ENCODE peak calls at places on chromosomes 4 and X, in four cellular contexts. K is Peyer's patch, H is osteoblast, F is cardiac muscle cell. W is an unnamed sample.

GRCh38 chr4:143384381-143384994 is 47.8 kb downstream of the GAB1 start:
- DNase-seq in K (no peak), H (no peak), F (no peak), W (no peak)

GRCh38 chr4:23945521-23946017 is 55.7 kb upstream of the PPARGC1A start:
- DNase-seq in K (no peak), H (no peak), F (no peak), W (no peak)

GRCh38 chr4:119209077-119209476 is 3.4 kb upstream of the USP53 start:
- DNase-seq in K (no peak), H (peak; percentile 88), F (no peak), W (no peak)

GRCh38 chrX:32480019-32480418 is 731.3 kb downstream of the DMD start:
- DNase-seq in K (no peak), H (no peak), F (no peak), W (no peak)

GRCh38 chr4:48720459-48720858 is 59.6 kb downstream of the FRYL start:
- DNase-seq in K (no peak), H (no peak), F (no peak), W (no peak)

GRCh38 chrX:120200851-120201250 is 42.4 kb downstream of the RHOXF2 start:
- DNase-seq in K (no peak), H (no peak), F (no peak), W (no peak)

GRCh38 chrX:51893931-51894696 is 691 bp downstream of the MAGED1 start:
- DNase-seq in K (no peak), H (no peak), F (peak; percentile 42), W (no peak)

GRCh38 chr4:162229670-162230069 is 65.9 kb upstream of the FSTL5 start:
- DNase-seq in K (no peak), H (no peak), F (no peak), W (no peak)

GRCh38 chr4:101981756-101982155 is 191.2 kb downstream of the BANK1 start:
- DNase-seq in K (no peak), H (no peak), F (peak; percentile 28), W (no peak)

GRCh38 chrX:155068165-155068564 is 2.8 kb downstream of the CMC4 start:
- DNase-seq in K (no peak), H (peak; percentile 88), F (no peak), W (no peak)

GRCh38 chrX:79161655-79162054 is 17.2 kb downstream of the GPR174 start:
- DNase-seq in K (peak; percentile 22), H (no peak), F (peak; percentile 6), W (no peak)

GRCh38 chr4:3297066-3297859 is 4.4 kb downstream of the RGS12 start:
- DNase-seq in K (no peak), H (peak; percentile 69), F (no peak), W (no peak)

GRCh38 chrX:42189601-42190000 is 266.2 kb upstream of the CASK start:
- DNase-seq in K (no peak), H (no peak), F (no peak), W (no peak)

GRCh38 chr4:2441393-2442174 is 22.8 kb downstream of the CFAP99 start:
- DNase-seq in K (peak; percentile 75), H (peak; percentile 98), F (peak; percentile 83), W (peak; percentile 70)

GRCh38 chrX:9503261-9503660 is 38.4 kb downstream of the TBL1X start:
- DNase-seq in K (no peak), H (no peak), F (no peak), W (no peak)

GRCh38 chrX:69318651-69319305 is 153.5 kb upstream of the PJA1 start:
- DNase-seq in K (no peak), H (no peak), F (no peak), W (no peak)

GRCh38 chr4:158664806-158665205 is 6.9 kb downstream of the C4orf46 start:
- DNase-seq in K (no peak), H (peak; percentile 35), F (no peak), W (no peak)

GRCh38 chrX:31036895-31037294 is 34.9 kb downstream of the FTHL17 start:
- DNase-seq in K (no peak), H (no peak), F (peak; percentile 64), W (no peak)

GRCh38 chr4:91113130-91113706 is 986.0 kb downstream of the CCSER1 start:
- DNase-seq in K (no peak), H (peak; percentile 79), F (peak; percentile 42), W (no peak)

GRCh38 chr4:6372649-6373525 is 99.5 kb downstream of the PPP2R2C start:
- DNase-seq in K (no peak), H (peak; percentile 97), F (peak; percentile 45), W (no peak)

GRCh38 chr4:99845179-99845578 is 28.6 kb downstream of the DAPP1 start:
- DNase-seq in K (no peak), H (no peak), F (no peak), W (no peak)

GRCh38 chr4:139015948-139016451 is 419 bp downstream of the NOCT start:
- DNase-seq in K (peak; percentile 52), H (peak; percentile 79), F (peak; percentile 61), W (no peak)

GRCh38 chr4:80180743-80181142 is 16.6 kb upstream of the PRDM8 start:
- DNase-seq in K (no peak), H (peak; percentile 38), F (no peak), W (no peak)

GRCh38 chr4:15506464-15506863 is 36.8 kb downstream of the CC2D2A start:
- DNase-seq in K (no peak), H (no peak), F (no peak), W (no peak)

GRCh38 chrX:149129767-149130166 is 375.3 kb downstream of the IDS start:
- DNase-seq in K (no peak), H (no peak), F (no peak), W (no peak)

GRCh38 chrX:42073468-42073867 is 150.1 kb upstream of the CASK start:
- DNase-seq in K (no peak), H (no peak), F (no peak), W (no peak)

GRCh38 chr4:117400039-117400835 is 314.9 kb upstream of the TRAM1L1 start:
- DNase-seq in K (no peak), H (no peak), F (no peak), W (no peak)

GRCh38 chr4:89765966-89766365 is 71.0 kb downstream of the SNCA start:
- DNase-seq in K (no peak), H (peak; percentile 25), F (no peak), W (no peak)

GRCh38 chr4:139595989-139596679 is 40.1 kb upstream of the SETD7 start:
- DNase-seq in K (no peak), H (no peak), F (no peak), W (no peak)

GRCh38 chr4:11495291-11495690 is 66.6 kb upstream of the HS3ST1 start:
- DNase-seq in K (no peak), H (no peak), F (no peak), W (no peak)

GRCh38 chr4:139229534-139230039 is 50.4 kb downstream of the MGARP start:
- DNase-seq in K (no peak), H (no peak), F (peak; percentile 54), W (no peak)

GRCh38 chrX:15567886-15568616 is 32.7 kb downstream of the ACE2 start:
- DNase-seq in K (no peak), H (no peak), F (no peak), W (no peak)

GRCh38 chrX:48779399-48779798 is 7.0 kb upstream of the GATA1 start:
- DNase-seq in K (no peak), H (no peak), F (no peak), W (no peak)

GRCh38 chrX:15781964-15782711 is 8.1 kb upstream of the ZRSR2 start:
- DNase-seq in K (peak; percentile 50), H (no peak), F (no peak), W (no peak)

GRCh38 chr4:184648220-184649025 is 824 bp downstream of the CASP3 start:
- DNase-seq in K (peak; percentile 52), H (no peak), F (peak; percentile 74), W (peak; percentile 28)

GRCh38 chr4:41146716-41147506 is 67.4 kb downstream of the APBB2 start:
- DNase-seq in K (no peak), H (peak; percentile 62), F (no peak), W (no peak)

GRCh38 chr4:25439913-25440477 is 62.9 kb downstream of the ANAPC4 start:
- DNase-seq in K (peak; percentile 47), H (peak; percentile 86), F (peak; percentile 72), W (no peak)

GRCh38 chr4:177902386-177902785 is 460.1 kb upstream of the AGA start:
- DNase-seq in K (no peak), H (no peak), F (no peak), W (no peak)

DNA sequence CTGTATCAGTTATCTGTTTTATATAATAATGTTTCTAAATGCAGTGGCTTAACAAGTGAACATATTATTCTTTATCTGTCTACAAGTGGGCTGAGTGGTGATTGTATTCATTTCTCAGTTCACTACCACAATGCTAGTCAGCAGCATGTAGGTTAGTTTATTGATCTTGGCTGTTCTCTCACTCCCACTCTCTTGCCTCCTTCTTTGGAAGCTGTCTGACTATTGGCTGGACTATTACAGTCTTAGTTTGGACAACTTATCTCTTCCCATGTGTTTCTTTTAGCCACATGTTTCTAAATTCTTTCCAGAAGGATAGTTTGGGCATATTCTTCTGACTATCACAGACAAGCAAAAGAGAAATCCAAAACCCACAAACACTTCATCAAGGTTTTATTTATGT is 459.5 kb upstream of the AGA start:
- DNase-seq in K (no peak), H (no peak), F (no peak), W (no peak)
- H3K27me3 ChIP-seq in K (no peaks in the 10 kb centered on the region), H (no peaks in the 10 kb centered on the region), F (no peaks in the 10 kb centered on the region), W (no peaks in the 10 kb centered on the region)

DNA sequence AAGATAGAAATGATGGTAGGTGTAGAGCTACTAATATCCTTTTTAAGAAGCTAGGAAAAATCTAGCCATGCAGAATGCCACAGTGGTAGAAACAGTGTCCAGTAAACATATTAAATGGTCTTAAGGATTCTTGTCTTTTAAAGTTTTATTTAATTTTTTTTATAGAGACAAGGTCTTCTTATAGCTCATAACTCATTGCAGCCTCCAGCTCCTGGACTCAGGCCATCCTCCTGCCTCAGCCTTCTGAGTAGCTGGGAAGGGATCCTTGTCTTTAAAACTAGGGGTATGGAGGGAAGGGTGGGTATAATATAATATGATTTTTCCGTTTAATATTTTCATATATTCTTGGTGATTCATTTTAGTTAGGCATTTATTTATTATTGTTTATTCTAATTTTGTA is 3.8 kb downstream of the TMEM165 start:
- DNase-seq in K (no peak), H (no peak), F (no peak), W (no peak)
- H3K27ac ChIP-seq in K (no peak overlapping the region), H (peak overlapping the region; percentile 92), F (no peak overlapping the region), W (no peak overlapping the region)

DNA sequence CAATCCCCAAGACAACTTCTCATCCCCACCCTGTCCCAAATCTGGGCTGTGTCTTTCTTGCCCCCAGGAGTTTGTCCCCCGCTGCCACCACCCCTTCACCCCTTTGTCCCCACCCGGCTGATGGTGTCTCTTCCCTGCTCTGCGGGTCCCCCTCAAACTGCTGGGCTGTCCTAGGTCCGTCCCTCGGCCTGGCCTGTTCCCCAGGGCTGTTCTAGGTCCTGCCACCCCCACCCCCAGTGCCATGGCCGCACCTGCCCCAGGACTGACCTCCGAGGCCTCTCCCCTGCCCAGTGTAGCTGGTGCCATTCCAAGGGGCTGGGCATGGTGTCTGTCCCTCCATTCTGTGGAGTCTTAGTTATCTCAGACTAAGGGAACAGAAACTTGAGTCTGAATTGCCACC is 2.4 kb downstream of the PDE6B start:
- DNase-seq in K (no peak), H (no peak), F (no peak), W (no peak)
- H3K9me3 ChIP-seq in K (no peaks in the 10 kb centered on the region), H (no peaks in the 10 kb centered on the region), F (no peaks in the 10 kb centered on the region), W (no peaks in the 10 kb centered on the region)

GRCh38 chrX:140346711-140347110 is 158.2 kb downstream of the SOX3 start:
- DNase-seq in K (no peak), H (no peak), F (no peak), W (no peak)
- H3K27me3 ChIP-seq in K (no peaks in the 10 kb centered on the region), H (no peaks in the 10 kb centered on the region), F (no peaks in the 10 kb centered on the region), W (no peaks in the 10 kb centered on the region)